ENCODE peak calls at places on chromosomes 13 and 19, in seven cellular contexts. J is activated CD8-positive, alpha-beta memory T cell treated with anti-CD3 and anti-CD28 coated beads for 1 hour; F is HEK293T; H is HT1080; L is MM.1S; C is small intestine; P is stimulated activated CD4-positive, alpha-beta T cell treated with anti-CD3 and anti-CD28 coated beads, Interleukin-4, amount 100 ng/mL, for 48 hours. Y is an unnamed sample.

GRCh38 chr19:33863436-33863835 is 66.8 kb downstream of the KCTD15 start:
- DNase-seq in J (no peak), F (no peak), H (no peak), L (no peak), C (no peak), P (no peak), Y (no peak)

GRCh38 chr13:110290153-110290552 is 16.8 kb downstream of the COL4A1 start:
- DNase-seq in J (no peak), F (no peak), H (no peak), L (no peak), C (no peak), P (no peak), Y (no peak)

GRCh38 chr13:30870049-30870884 is 35.8 kb upstream of the MEDAG start:
- DNase-seq in J (no peak), F (peak), H (peak), L (peak), C (peak), P (no peak), Y (no peak)

GRCh38 chr19:12842511-12842910 is 4.2 kb downstream of the MAST1 start:
- DNase-seq in J (no peak), F (no peak), H (no peak), L (no peak), C (no peak), P (no peak), Y (no peak)

GRCh38 chr13:93775507-93776108 is 549.0 kb downstream of the GPC6 start:
- DNase-seq in J (no peak), F (no peak), H (peak), L (no peak), C (no peak), P (no peak), Y (no peak)

GRCh38 chr19:16649734-16650133 is 10.2 kb downstream of the SMIM7 start:
- DNase-seq in J (no peak), F (no peak), H (no peak), L (no peak), C (no peak), P (no peak), Y (peak)

GRCh38 chr13:20709782-20710181 is 6.3 kb downstream of the IL17D start:
- DNase-seq in J (no peak), F (no peak), H (no peak), L (no peak), C (no peak), P (no peak), Y (no peak)

GRCh38 chr13:55745828-55746227 is 1394.9 kb upstream of the PRR20A start:
- DNase-seq in J (no peak), F (no peak), H (no peak), L (no peak), C (no peak), P (no peak), Y (no peak)

GRCh38 chr13:104024416-104025170 is 958.4 kb upstream of the SLC10A2 start:
- DNase-seq in J (no peak), F (no peak), H (peak), L (no peak), C (no peak), P (no peak), Y (no peak)

GRCh38 chr13:52738719-52739467 is 727 bp downstream of the CNMD start:
- DNase-seq in J (peak), F (no peak), H (no peak), L (no peak), C (no peak), P (no peak), Y (no peak)

GRCh38 chr19:1045247-1045603 is 5.3 kb downstream of the ABCA7 start:
- DNase-seq in J (no peak), F (peak), H (no peak), L (peak), C (peak), P (peak), Y (no peak)

GRCh38 chr19:2774083-2774679 is 8.9 kb downstream of the SGTA start:
- DNase-seq in J (no peak), F (no peak), H (no peak), L (no peak), C (no peak), P (no peak), Y (no peak)

GRCh38 chr19:50952890-50953289 is at the start of gene KLK5:
- DNase-seq in J (no peak), F (no peak), H (no peak), L (no peak), C (no peak), P (no peak), Y (no peak)

GRCh38 chr13:28117689-28118377 is 17.5 kb upstream of the FLT3 start:
- DNase-seq in J (no peak), F (no peak), H (no peak), L (no peak), C (peak), P (no peak), Y (no peak)

GRCh38 chr13:113774177-113775107 is 15.4 kb downstream of the TMEM255B start:
- DNase-seq in J (no peak), F (no peak), H (peak), L (no peak), C (no peak), P (no peak), Y (no peak)

GRCh38 chr13:30409911-30410704 is 12.2 kb upstream of the UBE2L5 start:
- DNase-seq in J (no peak), F (no peak), H (peak), L (no peak), C (no peak), P (no peak), Y (no peak)

GRCh38 chr19:23071087-23071511 is 45.7 kb upstream of the ZNF730 start:
- DNase-seq in J (no peak), F (no peak), H (no peak), L (no peak), C (no peak), P (no peak), Y (peak)

GRCh38 chr19:48396871-48397176 is 3.4 kb downstream of the GRIN2D start:
- DNase-seq in J (no peak), F (no peak), H (no peak), L (no peak), C (no peak), P (no peak), Y (no peak)

GRCh38 chr19:12779162-12779993 is 4.0 kb upstream of the HOOK2 start:
- DNase-seq in J (no peak), F (no peak), H (peak), L (no peak), C (no peak), P (no peak), Y (no peak)

GRCh38 chr13:23934481-23934880 is 37.2 kb upstream of the C1QTNF9B start:
- DNase-seq in J (no peak), F (no peak), H (no peak), L (no peak), C (no peak), P (no peak), Y (no peak)

GRCh38 chr19:40503300-40503699 is 36.5 kb downstream of the SPTBN4 start:
- DNase-seq in J (no peak), F (no peak), H (no peak), L (no peak), C (peak), P (no peak), Y (no peak)

GRCh38 chr13:65236841-65237418 is 1993.2 kb downstream of the PCDH9 start:
- DNase-seq in J (no peak), F (no peak), H (no peak), L (no peak), C (no peak), P (no peak), Y (no peak)

GRCh38 chr13:80497978-80498377 is 157.1 kb upstream of the SPRY2 start:
- DNase-seq in J (no peak), F (no peak), H (no peak), L (no peak), C (no peak), P (no peak), Y (no peak)

GRCh38 chr19:3034845-3035541 is 5.9 kb upstream of the TLE2 start:
- DNase-seq in J (no peak), F (no peak), H (peak), L (no peak), C (peak), P (peak), Y (no peak)

GRCh38 chr13:112064222-112064621 is 2.7 kb upstream of the SOX1 start:
- DNase-seq in J (no peak), F (no peak), H (no peak), L (no peak), C (no peak), P (no peak), Y (peak)

GRCh38 chr13:99425485-99426341 is 75.6 kb upstream of the TM9SF2 start:
- DNase-seq in J (no peak), F (no peak), H (no peak), L (peak), C (peak), P (peak), Y (no peak)